ENCODE peak calls at places on chromosomes 1 and 21, in seven cellular contexts. M, H, R, P, G, X and J are unnamed samples.

GRCh38 chr1:212285685-212286436 is 651 bp downstream of the PPP2R5A start:
- DNase-seq in M (no peak), H (peak), R (peak), P (peak), G (peak), X (peak), J (peak)

GRCh38 chr1:47399841-47400144 is 16.3 kb upstream of the FOXE3 start:
- DNase-seq in M (no peak), H (no peak), R (no peak), P (no peak), G (no peak), X (no peak), J (no peak)

GRCh38 chr21:26909972-26910371 is 56.9 kb downstream of the ADAMTS5 start:
- DNase-seq in M (no peak), H (peak), R (no peak), P (no peak), G (no peak), X (no peak), J (no peak)

GRCh38 chr21:43354016-43354420 is 72.9 kb downstream of the SIK1 start:
- DNase-seq in M (no peak), H (no peak), R (no peak), P (no peak), G (no peak), X (peak), J (no peak)

GRCh38 chr1:60129916-60130315 is 56.3 kb upstream of the C1orf87 start:
- DNase-seq in M (no peak), H (peak), R (no peak), P (no peak), G (no peak), X (no peak), J (no peak)

GRCh38 chr1:94002046-94002787 is 93.0 kb upstream of the GCLM start:
- DNase-seq in M (no peak), H (no peak), R (no peak), P (no peak), G (no peak), X (no peak), J (no peak)

GRCh38 chr1:241074507-241074906 is 282.5 kb downstream of the RGS7 start:
- DNase-seq in M (no peak), H (no peak), R (no peak), P (no peak), G (no peak), X (no peak), J (no peak)

GRCh38 chr1:84611796-84612195 is 37.6 kb upstream of the CTBS start:
- DNase-seq in M (no peak), H (peak), R (no peak), P (no peak), G (no peak), X (no peak), J (no peak)

GRCh38 chr1:165842363-165843129 is 15.1 kb downstream of the UCK2 start:
- DNase-seq in M (no peak), H (peak), R (no peak), P (peak), G (peak), X (no peak), J (no peak)

GRCh38 chr1:109111386-109112055 is 2.4 kb upstream of the ELAPOR1 start:
- DNase-seq in M (no peak), H (no peak), R (no peak), P (no peak), G (peak), X (no peak), J (peak)

GRCh38 chr1:41483960-41484844 is at the start of gene EDN2:
- DNase-seq in M (no peak), H (no peak), R (no peak), P (peak), G (no peak), X (no peak), J (no peak)

GRCh38 chr1:235069577-235070563 is 58.8 kb downstream of the TOMM20 start:
- DNase-seq in M (no peak), H (peak), R (no peak), P (peak), G (no peak), X (peak), J (no peak)

GRCh38 chr1:54465351-54465811 is 59.2 kb upstream of the SSBP3 start:
- DNase-seq in M (no peak), H (no peak), R (no peak), P (no peak), G (peak), X (no peak), J (no peak)

GRCh38 chr1:84355556-84355955 is 42.7 kb upstream of the DNASE2B start:
- DNase-seq in M (no peak), H (no peak), R (no peak), P (no peak), G (no peak), X (no peak), J (no peak)

GRCh38 chr1:6392880-6393399 is 627 bp downstream of the ACOT7 start:
- DNase-seq in M (no peak), H (no peak), R (no peak), P (no peak), G (no peak), X (no peak), J (no peak)

GRCh38 chr1:31757204-31757679 is 6.9 kb downstream of the ADGRB2 start:
- DNase-seq in M (no peak), H (no peak), R (no peak), P (no peak), G (no peak), X (no peak), J (no peak)

GRCh38 chr1:25804964-25805862 is 5.2 kb downstream of the SELENON start:
- DNase-seq in M (no peak), H (no peak), R (no peak), P (no peak), G (no peak), X (no peak), J (no peak)